ENCODE peak calls at places on chromosomes 2 and 18, in nine cellular contexts. S, W, Y, V, P, H, R, J and F are unnamed samples.

GRCh38 chr2:65483763-65484162 is 51.4 kb upstream of the SPRED2 start:
- DNase-seq in S (no peak), W (no peak), Y (no peak), V (no peak), P (no peak), H (no peak), R (no peak), J (no peak), F (no peak)

GRCh38 chr2:106267997-106268396 is 73.9 kb upstream of the UXS1 start:
- DNase-seq in S (no peak), W (no peak), Y (no peak), V (no peak), P (no peak), H (no peak), R (no peak), J (no peak), F (no peak)

GRCh38 chr18:70418551-70419311 is 129.9 kb downstream of the SOCS6 start:
- DNase-seq in S (no peak), W (no peak), Y (no peak), V (no peak), P (no peak), H (no peak), R (peak; percentile 11), J (no peak), F (no peak)

GRCh38 chr18:46215902-46216723 is 111.9 kb downstream of the HAUS1 start:
- DNase-seq in S (no peak), W (no peak), Y (peak; percentile 41), V (no peak), P (no peak), H (no peak), R (no peak), J (no peak), F (no peak)

GRCh38 chr18:5159080-5159479 is 38.0 kb downstream of the AKAIN1 start:
- DNase-seq in S (no peak), W (no peak), Y (no peak), V (no peak), P (no peak), H (no peak), R (no peak), J (no peak), F (no peak)

GRCh38 chr18:22609642-22610041 is 191.9 kb upstream of the CTAGE1 start:
- DNase-seq in S (no peak), W (no peak), Y (peak; percentile 17), V (peak; percentile 15), P (no peak), H (no peak), R (no peak), J (no peak), F (peak; percentile 61)

GRCh38 chr2:29963972-29964570 is 42.7 kb upstream of the ALK start:
- DNase-seq in S (no peak), W (no peak), Y (no peak), V (no peak), P (no peak), H (no peak), R (no peak), J (no peak), F (no peak)

GRCh38 chr2:189570565-189570964 is 10.0 kb downstream of the SLC40A1 start:
- DNase-seq in S (peak; percentile 62), W (no peak), Y (peak; percentile 73), V (no peak), P (no peak), H (no peak), R (no peak), J (no peak), F (no peak)

GRCh38 chr2:57080035-57080434 is 896.2 kb downstream of the CCDC85A start:
- DNase-seq in S (peak; percentile 15), W (no peak), Y (no peak), V (no peak), P (no peak), H (no peak), R (no peak), J (no peak), F (peak; percentile 44)

GRCh38 chr2:197197808-197198409 is 112.7 kb downstream of the ANKRD44 start:
- DNase-seq in S (no peak), W (no peak), Y (peak; percentile 55), V (no peak), P (no peak), H (no peak), R (no peak), J (no peak), F (no peak)

GRCh38 chr2:234399451-234400246 is 97.2 kb downstream of the ARL4C start:
- DNase-seq in S (no peak), W (no peak), Y (no peak), V (no peak), P (no peak), H (no peak), R (no peak), J (no peak), F (no peak)

GRCh38 chr2:6824962-6825361 is 40.7 kb downstream of the CMPK2 start:
- DNase-seq in S (no peak), W (no peak), Y (peak; percentile 50), V (no peak), P (no peak), H (no peak), R (no peak), J (no peak), F (no peak)

GRCh38 chr18:63578357-63578958 is 8.7 kb upstream of the SERPINB13 start:
- DNase-seq in S (peak; percentile 6), W (no peak), Y (peak; percentile 48), V (peak; percentile 19), P (no peak), H (no peak), R (peak; percentile 20), J (no peak), F (peak; percentile 69)

GRCh38 chr18:25056456-25056855 is 295.5 kb downstream of the ZNF521 start:
- DNase-seq in S (no peak), W (no peak), Y (peak; percentile 8), V (no peak), P (no peak), H (no peak), R (no peak), J (no peak), F (no peak)

GRCh38 chr2:76491503-76491902 is 780.8 kb upstream of the GCFC2 start:
- DNase-seq in S (no peak), W (no peak), Y (no peak), V (no peak), P (no peak), H (no peak), R (no peak), J (no peak), F (no peak)

GRCh38 chr2:19021721-19022120 is 336.7 kb downstream of the OSR1 start:
- DNase-seq in S (peak; percentile 56), W (no peak), Y (no peak), V (no peak), P (no peak), H (no peak), R (no peak), J (no peak), F (no peak)